ENCODE peak calls at places on chromosome 18, in nine cellular contexts. G, E, W, F, Z, N, J, D and T are unnamed samples.

GRCh38 chr18:61595615-61596014 is 262.4 kb downstream of the CDH20 start:
- DNase-seq in G (no peak), E (no peak), W (no peak), F (no peak), Z (no peak), N (no peak), J (no peak), D (no peak), T (no peak)

GRCh38 chr18:70522183-70522582 is 233.3 kb downstream of the SOCS6 start:
- DNase-seq in G (no peak), E (no peak), W (no peak), F (no peak), Z (no peak), N (no peak), J (no peak), D (no peak), T (no peak)

GRCh38 chr18:43620936-43621335 is 343.6 kb upstream of the SYT4 start:
- DNase-seq in G (no peak), E (no peak), W (no peak), F (no peak), Z (peak; percentile 50), N (no peak), J (peak; percentile 65), D (no peak), T (no peak)

GRCh38 chr18:37496568-37496967 is 69.0 kb downstream of the CELF4 start:
- DNase-seq in G (no peak), E (no peak), W (no peak), F (no peak), Z (no peak), N (no peak), J (no peak), D (no peak), T (no peak)

GRCh38 chr18:77207540-77207939 is 42.1 kb upstream of the GALR1 start:
- DNase-seq in G (peak; percentile 80), E (no peak), W (peak; percentile 71), F (no peak), Z (peak; percentile 25), N (peak; percentile 29), J (no peak), D (peak; percentile 54), T (peak; percentile 17)

GRCh38 chr18:41906528-41907256 is 48.3 kb upstream of the PIK3C3 start:
- DNase-seq in G (no peak), E (peak; percentile 33), W (no peak), F (no peak), Z (peak; percentile 59), N (no peak), J (peak; percentile 54), D (no peak), T (no peak)

GRCh38 chr18:73626859-73627258 is 520.8 kb downstream of the FBXO15 start:
- DNase-seq in G (no peak), E (no peak), W (no peak), F (no peak), Z (no peak), N (no peak), J (no peak), D (no peak), T (no peak)

GRCh38 chr18:61606759-61607158 is 273.5 kb downstream of the CDH20 start:
- DNase-seq in G (peak; percentile 81), E (no peak), W (peak; percentile 88), F (peak; percentile 53), Z (peak; percentile 56), N (no peak), J (peak; percentile 61), D (peak; percentile 74), T (peak; percentile 42)

GRCh38 chr18:24362757-24363156 is 34.9 kb downstream of the OSBPL1A start:
- DNase-seq in G (no peak), E (no peak), W (no peak), F (no peak), Z (no peak), N (no peak), J (no peak), D (peak; percentile 27), T (no peak)

GRCh38 chr18:44181951-44182350 is 498.7 kb upstream of the SETBP1 start:
- DNase-seq in G (no peak), E (no peak), W (no peak), F (no peak), Z (no peak), N (no peak), J (no peak), D (no peak), T (no peak)

GRCh38 chr18:76613058-76613457 is 118.0 kb upstream of the ZNF516 start:
- DNase-seq in G (no peak), E (no peak), W (no peak), F (no peak), Z (no peak), N (no peak), J (no peak), D (no peak), T (no peak)

GRCh38 chr18:3593904-3594759 is 144.2 kb downstream of the TGIF1 start:
- DNase-seq in G (peak; percentile 89), E (peak; percentile 81), W (peak; percentile 92), F (peak; percentile 81), Z (peak; percentile 94), N (peak; percentile 83), J (peak; percentile 93), D (peak; percentile 86), T (peak; percentile 79)

GRCh38 chr18:3594760-3595241 is 144.8 kb downstream of the TGIF1 start:
- DNase-seq in G (peak; percentile 51), E (no peak), W (no peak), F (no peak), Z (peak; percentile 52), N (no peak), J (no peak), D (no peak), T (no peak)

GRCh38 chr18:3597159-3597977 is 147.4 kb downstream of the TGIF1 start:
- DNase-seq in G (no peak), E (no peak), W (no peak), F (no peak), Z (no peak), N (no peak), J (no peak), D (no peak), T (no peak)

GRCh38 chr18:3596324-3597158 is 146.6 kb downstream of the TGIF1 start:
- DNase-seq in G (peak; percentile 70), E (no peak), W (peak; percentile 60), F (peak; percentile 62), Z (peak; percentile 47), N (no peak), J (peak; percentile 58), D (peak; percentile 53), T (peak; percentile 49)

GRCh38 chr18:3595282-3596273 is 145.6 kb downstream of the TGIF1 start:
- DNase-seq in G (peak; percentile 58), E (peak; percentile 82), W (no peak), F (no peak), Z (no peak), N (no peak), J (no peak), D (no peak), T (peak; percentile 77)
- H3K4me1 ChIP-seq in G (peaks cover 13% of the 10 kb centered on the region), E (peaks cover 37% of the 10 kb centered on the region), W (peaks cover 42% of the 10 kb centered on the region), F (peaks cover 37% of the 10 kb centered on the region), Z (peaks cover 55% of the 10 kb centered on the region), N (peaks cover 41% of the 10 kb centered on the region), J (peaks cover 46% of the 10 kb centered on the region), D (peaks cover 11% of the 10 kb centered on the region), T (peaks cover 35% of the 10 kb centered on the region)

DNA sequence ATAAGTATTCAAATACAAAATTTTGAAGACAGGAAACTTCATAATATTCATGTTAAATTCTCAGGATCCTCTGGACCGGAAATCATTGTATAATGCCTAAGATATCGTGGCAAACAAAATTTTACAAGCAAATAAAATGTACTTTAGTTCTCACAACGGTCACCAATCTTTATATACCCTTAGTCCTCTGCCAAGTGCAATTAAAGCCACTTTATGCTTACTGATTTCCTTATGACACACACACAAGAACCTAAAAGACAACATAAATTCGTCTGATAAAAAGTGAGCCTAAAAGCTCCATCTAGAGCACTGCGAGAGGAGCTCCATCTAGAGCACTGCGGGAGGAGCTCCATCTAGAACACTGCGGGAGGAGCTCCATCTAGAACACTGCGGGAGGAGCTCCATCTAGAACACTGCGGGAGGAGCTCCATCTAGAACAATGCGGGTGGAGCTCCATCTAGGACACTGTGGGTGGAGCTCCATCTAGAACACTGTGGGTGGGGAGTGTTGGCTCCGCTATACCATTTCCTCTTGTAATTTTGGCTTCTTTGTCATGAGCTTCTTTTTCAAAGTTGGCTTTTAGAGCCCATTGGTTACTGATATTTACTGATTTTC is 15.9 kb downstream of the ATP8B1 start:
- DNase-seq in G (no peak), E (no peak), W (no peak), F (no peak), Z (no peak), N (no peak), J (no peak), D (no peak), T (no peak)
- H3K27ac ChIP-seq in G (peak overlapping the region; percentile 60), E (no peak overlapping the region), W (peak overlapping the region; percentile 86), F (peak overlapping the region; percentile 32), Z (no peak overlapping the region), N (no peak overlapping the region), J (no peak overlapping the region), D (no peak overlapping the region), T (peak overlapping the region; percentile 73)

GRCh38 chr18:55910328-55910727 is 322.3 kb upstream of the TCF4 start:
- DNase-seq in G (no peak), E (no peak), W (no peak), F (no peak), Z (no peak), N (no peak), J (no peak), D (no peak), T (no peak)
- H3K4me1 ChIP-seq in G (no peaks in the 10 kb centered on the region), E (no peaks in the 10 kb centered on the region), W (peaks cover 16% of the 10 kb centered on the region), F (no peaks in the 10 kb centered on the region), Z (peaks cover 29% of the 10 kb centered on the region), N (no peaks in the 10 kb centered on the region), J (peaks cover 5% of the 10 kb centered on the region), D (no peaks in the 10 kb centered on the region), T (no peaks in the 10 kb centered on the region)

GRCh38 chr18:59196161-59196560 is 23.8 kb upstream of the GRP start:
- DNase-seq in G (no peak), E (no peak), W (no peak), F (no peak), Z (no peak), N (no peak), J (no peak), D (no peak), T (no peak)

GRCh38 chr18:59197636-59198035 is 22.3 kb upstream of the GRP start:
- DNase-seq in G (no peak), E (no peak), W (no peak), F (no peak), Z (no peak), N (no peak), J (no peak), D (no peak), T (no peak)

GRCh38 chr18:59202258-59202820 is 17.6 kb upstream of the GRP start:
- DNase-seq in G (no peak), E (no peak), W (no peak), F (no peak), Z (no peak), N (no peak), J (no peak), D (no peak), T (no peak)

GRCh38 chr18:59200787-59201186 is 19.2 kb upstream of the GRP start:
- DNase-seq in G (no peak), E (no peak), W (no peak), F (no peak), Z (no peak), N (no peak), J (no peak), D (no peak), T (no peak)

DNA sequence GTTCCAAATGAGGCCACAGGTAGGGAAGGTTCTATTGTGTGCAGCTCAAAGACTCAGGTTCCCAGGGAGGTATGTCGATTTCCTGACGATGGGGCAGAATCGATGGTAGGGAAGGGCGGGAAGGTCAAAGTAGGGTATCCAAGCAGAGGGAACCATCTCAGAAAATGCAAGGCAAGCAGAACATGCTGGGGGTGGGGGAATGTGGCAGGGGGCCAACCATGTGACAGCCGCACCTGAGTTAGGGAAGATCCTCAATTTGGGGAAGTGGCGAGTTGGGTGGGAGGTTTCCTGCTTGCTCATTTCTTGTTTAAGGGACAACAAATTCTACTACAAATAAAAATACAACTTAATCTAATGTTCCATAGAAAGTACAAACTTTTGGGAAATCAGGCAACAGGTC is 21.7 kb upstream of the GRP start:
- DNase-seq in G (no peak), E (no peak), W (no peak), F (no peak), Z (no peak), N (no peak), J (no peak), D (no peak), T (no peak)
- H3K27ac ChIP-seq in G (no peak overlapping the region), E (no peak overlapping the region), W (no peak overlapping the region), F (no peak overlapping the region), Z (no peak overlapping the region), N (no peak overlapping the region), J (no peak overlapping the region), D (no peak overlapping the region), T (no peak overlapping the region)